ENCODE peak calls at places on chromosomes 13 and 19, in eight cellular contexts. H is activated T-cell treated with anti-CD3 and anti-CD28 coated beads for 1 hour, Y is fibroblast of gingiva, B is mesothelial cell of epicardium, F is NCI-H1092 treated with DMSO at 0.1 percent for 48 hours, J is hippocampal formation, E is glomerular endothelial cell, Z is anterior cingulate cortex. A is an unnamed sample.

GRCh38 chr19:42284641-42285341 is 15.7 kb downstream of the CIC start:
- DNase-seq in E (no peak), Z (no peak), F (peak; percentile 8), H (no peak), B (peak; percentile 48), J (no peak), Y (no peak), A (peak; percentile 87)

GRCh38 chr13:101649490-101650126 is 197.1 kb downstream of the ITGBL1 start:
- DNase-seq in H (no peak), B (no peak), J (no peak), Z (no peak), Y (peak; percentile 82), F (no peak), E (no peak), A (no peak)

GRCh38 chr19:23817519-23817918 is 58.8 kb upstream of the ZNF681 start:
- DNase-seq in E (no peak), H (peak; percentile 15), F (no peak), J (peak; percentile 2), Z (no peak), Y (no peak), B (no peak), A (no peak)

GRCh38 chr13:112887151-112887550 is 81.9 kb upstream of the MCF2L start:
- DNase-seq in E (no peak), H (no peak), J (no peak), F (no peak), B (no peak), Y (no peak), Z (no peak), A (no peak)

GRCh38 chr19:246551-246950 is 44.7 kb downstream of the PLPP2 start:
- DNase-seq in F (no peak), H (no peak), B (peak; percentile 39), Z (no peak), J (no peak), Y (no peak), E (no peak), A (no peak)

GRCh38 chr13:100490692-100491091 is 97.9 kb downstream of the GGACT start:
- DNase-seq in E (no peak), J (no peak), F (peak; percentile 97), Y (no peak), H (no peak), B (no peak), Z (no peak), A (no peak)

GRCh38 chr13:109293166-109293565 is 493.2 kb downstream of the IRS2 start:
- DNase-seq in F (no peak), Z (no peak), B (no peak), H (no peak), E (no peak), Y (no peak), J (no peak), A (no peak)

GRCh38 chr19:21133633-21134032 is 8.2 kb upstream of the ZNF431 start:
- DNase-seq in H (no peak), E (no peak), B (no peak), J (no peak), Y (no peak), F (no peak), Z (no peak), A (no peak)

GRCh38 chr19:35144600-35145436 is 1.8 kb downstream of the FXYD7 start:
- DNase-seq in J (no peak), H (no peak), B (no peak), Y (no peak), Z (no peak), F (no peak), E (no peak), A (peak; percentile 73)

GRCh38 chr19:45863840-45864628 is at the start of gene FOXA3:
- DNase-seq in Y (no peak), E (no peak), F (no peak), J (peak; percentile 5), Z (no peak), B (no peak), H (peak; percentile 34), A (peak; percentile 92)

A was measured in osteoblast.